ENCODE peak calls at places on chromosomes 5 and 9, in five cellular contexts. Y is amniotic stem cell; K is GM23248; X is activated T-cell treated with anti-CD3 and anti-CD28 coated beads, Interleukin-2, amount 50 U/mL, for 72 hours; O is kidney tubule cell. H is an unnamed sample.

GRCh38 chr9:4117835-4118610 is 181.8 kb downstream of the GLIS3 start:
- DNase-seq in K (no peak), Y (no peak), O (no peak), X (peak), H (no peak)

GRCh38 chr5:1761453-1761755 is 38.2 kb downstream of the MRPL36 start:
- DNase-seq in X (no peak), Y (no peak), O (no peak), K (no peak), H (no peak)

GRCh38 chr9:70020217-70020616 is 23.4 kb upstream of the MAMDC2 start:
- DNase-seq in K (no peak), Y (no peak), X (no peak), O (peak), H (no peak)

GRCh38 chr9:111730937-111731567 is 63.7 kb downstream of the SHOC1 start:
- DNase-seq in O (peak), K (no peak), Y (no peak), X (no peak), H (peak)

GRCh38 chr5:65506961-65507360 is 25.2 kb upstream of the ADAMTS6 start:
- DNase-seq in O (no peak), K (peak), Y (peak), X (no peak), H (no peak)

GRCh38 chr5:179906795-179907569 is 715 bp downstream of the TBC1D9B start:
- DNase-seq in O (peak), K (peak), Y (no peak), X (peak), H (peak)

GRCh38 chr5:765948-766631 is 18.4 kb downstream of the ZDHHC11B start:
- DNase-seq in Y (no peak), O (no peak), K (no peak), X (no peak), H (no peak)

GRCh38 chr9:9790216-9790872 is 822.5 kb downstream of the PTPRD start:
- DNase-seq in K (peak), X (peak), Y (no peak), O (peak), H (peak)

GRCh38 chr5:63687854-63688253 is 274.4 kb downstream of the HTR1A start:
- DNase-seq in Y (no peak), O (no peak), X (no peak), K (no peak), H (no peak)

GRCh38 chr5:133205649-133206048 is 153.8 kb downstream of the HSPA4 start:
- DNase-seq in X (no peak), Y (no peak), K (peak), O (no peak), H (no peak)

GRCh38 chr5:139569276-139569955 is 8.3 kb downstream of the UBE2D2 start:
- DNase-seq in O (peak), K (peak), Y (no peak), X (no peak), H (peak)

GRCh38 chr5:175688352-175689146 is 30.7 kb downstream of the HRH2 start:
- DNase-seq in X (no peak), Y (no peak), K (no peak), O (no peak), H (no peak)

GRCh38 chr5:78757269-78758053 is 108.9 kb upstream of the LHFPL2 start:
- DNase-seq in K (peak), O (peak), X (peak), Y (peak), H (peak)

GRCh38 chr5:138722518-138722917 is 30.7 kb upstream of the CTNNA1 start:
- DNase-seq in X (no peak), O (no peak), Y (no peak), K (no peak), H (no peak)

GRCh38 chr5:113236536-113237308 is 198.1 kb downstream of the TSSK1B start:
- DNase-seq in K (no peak), O (peak), Y (no peak), X (no peak), H (no peak)

GRCh38 chr9:16612627-16613026 is 257.8 kb downstream of the BNC2 start:
- DNase-seq in X (no peak), Y (no peak), O (no peak), K (no peak), H (peak)

GRCh38 chr5:136892026-136892425 is 526.7 kb upstream of the TRPC7 start:
- DNase-seq in X (no peak), K (no peak), O (no peak), Y (no peak), H (no peak)

GRCh38 chr5:109533847-109534272 is 124.1 kb upstream of the PJA2 start:
- DNase-seq in O (no peak), X (no peak), K (peak), Y (no peak), H (peak)

GRCh38 chr5:179211076-179211475 is 134.2 kb downstream of the ADAMTS2 start:
- DNase-seq in O (no peak), Y (no peak), X (no peak), K (peak), H (peak)

GRCh38 chr9:117927354-117927753 is 223.2 kb downstream of the TLR4 start:
- DNase-seq in K (no peak), Y (no peak), X (no peak), O (no peak), H (no peak)

GRCh38 chr5:139683295-139684271 is 35.4 kb downstream of the CXXC5 start:
- DNase-seq in K (no peak), Y (no peak), O (no peak), X (no peak), H (no peak)

GRCh38 chr9:38671372-38671731 is 48.6 kb downstream of the FAM240B start:
- DNase-seq in Y (no peak), K (no peak), O (no peak), X (no peak), H (no peak)

GRCh38 chr5:2387224-2388004 is 364.1 kb downstream of the IRX2 start:
- DNase-seq in K (peak), O (peak), Y (no peak), X (no peak), H (no peak)

GRCh38 chr5:149381986-149382338 is 2.9 kb upstream of the IL17B start:
- DNase-seq in Y (no peak), O (peak), K (peak), X (peak), H (peak)

GRCh38 chr5:116300016-116300601 is 215.3 kb downstream of the COMMD10 start:
- DNase-seq in O (no peak), X (no peak), K (no peak), Y (no peak), H (no peak)

GRCh38 chr5:34698754-34699153 is 42.6 kb downstream of the RAI14 start:
- DNase-seq in K (no peak), O (no peak), X (no peak), Y (no peak), H (no peak)

GRCh38 chr5:135493406-135494180 is 41.4 kb upstream of the TIFAB start:
- DNase-seq in X (no peak), O (peak), Y (peak), K (peak), H (peak)

GRCh38 chr5:82881571-82882200 is 195.5 kb downstream of the TMEM167A start:
- DNase-seq in O (no peak), K (no peak), X (no peak), Y (no peak), H (no peak)

GRCh38 chr5:165906879-165907278 is 2384.6 kb upstream of the WWC1 start:
- DNase-seq in X (no peak), K (no peak), Y (no peak), O (no peak), H (no peak)

GRCh38 chr5:27124590-27124989 is 86.2 kb upstream of the CDH9 start:
- DNase-seq in K (peak), O (peak), Y (no peak), X (no peak), H (peak)

GRCh38 chr9:137674307-137675305 is 55.8 kb downstream of the EHMT1 start:
- DNase-seq in O (no peak), K (no peak), Y (no peak), X (no peak), H (no peak)

GRCh38 chr5:142611154-142611553 is 74.7 kb downstream of the FGF1 start:
- DNase-seq in K (peak), X (peak), O (peak), Y (peak), H (peak)

GRCh38 chr5:122751293-122751753 is 23.6 kb upstream of the SNX2 start:
- DNase-seq in K (peak), O (peak), Y (no peak), X (no peak), H (peak)

GRCh38 chr5:113250341-113250953 is 184.3 kb downstream of the TSSK1B start:
- DNase-seq in X (no peak), Y (no peak), O (no peak), K (peak), H (peak)

GRCh38 chr9:112601646-112602045 is 115.0 kb downstream of the KIAA1958 start:
- DNase-seq in O (peak), X (no peak), Y (peak), K (peak), H (peak)

GRCh38 chr9:38008168-38009034 is 60.6 kb downstream of the SHB start:
- DNase-seq in Y (peak), K (peak), O (peak), X (peak), H (peak)

GRCh38 chr9:98989036-98990000 is 45.6 kb downstream of the COL15A1 start:
- DNase-seq in Y (peak), O (peak), X (no peak), K (peak), H (peak)

H was measured in ELR.